ENCODE peak calls at places on chromosomes 4 and X, in five cellular contexts. One of them, this sample, is unnamed.

GRCh38 chr4:151671541-151672059 is 89.2 kb downstream of the GATB start:
- DNase-seq in testis: peak
- DNase-seq in GM12891: no peak
- DNase-seq in uterus: no peak
- DNase-seq in erythroblast: peak
- DNase-seq in this sample: no peak

GRCh38 chrX:110012818-110013484 is 10.0 kb downstream of the TMEM164 start:
- DNase-seq in testis: no peak
- DNase-seq in GM12891: no peak
- DNase-seq in uterus: no peak
- DNase-seq in erythroblast: no peak
- DNase-seq in this sample: no peak

GRCh38 chrX:10178866-10179463 is 22.2 kb downstream of the CLCN4 start:
- DNase-seq in testis: no peak
- DNase-seq in GM12891: no peak
- DNase-seq in uterus: no peak
- DNase-seq in erythroblast: peak
- DNase-seq in this sample: no peak

GRCh38 chrX:1385251-1385794 is 6.6 kb downstream of the SLC25A6 start:
- DNase-seq in testis: peak
- DNase-seq in GM12891: no peak
- DNase-seq in uterus: no peak
- DNase-seq in erythroblast: no peak
- DNase-seq in this sample: peak

GRCh38 chr4:100504086-100504874 is 13.5 kb downstream of the EMCN start:
- DNase-seq in testis: no peak
- DNase-seq in GM12891: no peak
- DNase-seq in uterus: no peak
- DNase-seq in erythroblast: no peak
- DNase-seq in this sample: no peak

GRCh38 chrX:153598541-153599191 is at the start of gene CCNQ:
- DNase-seq in testis: no peak
- DNase-seq in GM12891: no peak
- DNase-seq in uterus: no peak
- DNase-seq in erythroblast: peak
- DNase-seq in this sample: no peak

GRCh38 chrX:14056201-14056600 is 26.5 kb upstream of the GEMIN8 start:
- DNase-seq in testis: no peak
- DNase-seq in GM12891: no peak
- DNase-seq in uterus: no peak
- DNase-seq in erythroblast: no peak
- DNase-seq in this sample: no peak

GRCh38 chr4:147582386-147583077 is 34.7 kb upstream of the TMEM184C start:
- DNase-seq in testis: no peak
- DNase-seq in GM12891: no peak
- DNase-seq in uterus: no peak
- DNase-seq in erythroblast: no peak
- DNase-seq in this sample: no peak

GRCh38 chr4:56818797-56819196 is 2.7 kb downstream of the SPINK2 start:
- DNase-seq in testis: no peak
- DNase-seq in GM12891: no peak
- DNase-seq in uterus: no peak
- DNase-seq in erythroblast: no peak
- DNase-seq in this sample: no peak

GRCh38 chr4:8847764-8848163 is 23.9 kb downstream of the HMX1 start:
- DNase-seq in testis: no peak
- DNase-seq in GM12891: no peak
- DNase-seq in uterus: no peak
- DNase-seq in erythroblast: no peak
- DNase-seq in this sample: peak

GRCh38 chrX:140050906-140051305 is 85.6 kb upstream of the CXorf66 start:
- DNase-seq in testis: peak
- DNase-seq in GM12891: no peak
- DNase-seq in uterus: no peak
- DNase-seq in erythroblast: peak
- DNase-seq in this sample: no peak

GRCh38 chr4:126604273-126604867 is 1028.4 kb upstream of the INTU start:
- DNase-seq in testis: peak
- DNase-seq in GM12891: no peak
- DNase-seq in uterus: no peak
- DNase-seq in erythroblast: peak
- DNase-seq in this sample: no peak

GRCh38 chrX:110713666-110714065 is 82.0 kb downstream of the CHRDL1 start:
- DNase-seq in testis: no peak
- DNase-seq in GM12891: no peak
- DNase-seq in uterus: no peak
- DNase-seq in erythroblast: no peak
- DNase-seq in this sample: no peak

GRCh38 chr4:1856920-1857699 is 1.2 kb upstream of the LETM1 start:
- DNase-seq in testis: peak
- DNase-seq in GM12891: no peak
- DNase-seq in uterus: peak
- DNase-seq in erythroblast: no peak
- DNase-seq in this sample: no peak

GRCh38 chr4:16043820-16044554 is 39.8 kb downstream of the PROM1 start:
- DNase-seq in testis: no peak
- DNase-seq in GM12891: no peak
- DNase-seq in uterus: peak
- DNase-seq in erythroblast: no peak
- DNase-seq in this sample: no peak

GRCh38 chr4:54945838-54946237 is 179.6 kb downstream of the KDR start:
- DNase-seq in testis: no peak
- DNase-seq in GM12891: no peak
- DNase-seq in uterus: no peak
- DNase-seq in erythroblast: no peak
- DNase-seq in this sample: no peak

GRCh38 chrX:73214366-73215094 is at the start of gene NAP1L2:
- DNase-seq in testis: peak
- DNase-seq in GM12891: no peak
- DNase-seq in uterus: peak
- DNase-seq in erythroblast: no peak
- DNase-seq in this sample: no peak

GRCh38 chrX:40468033-40468979 is 112.5 kb upstream of the ATP6AP2 start:
- DNase-seq in testis: peak
- DNase-seq in GM12891: no peak
- DNase-seq in uterus: no peak
- DNase-seq in erythroblast: peak
- DNase-seq in this sample: no peak
- TF ChIP-seq POLR2A in testis: no peak
- TF ChIP-seq POLR2A in GM12891: no peak
- TF ChIP-seq POLR2A in uterus: no peak
- TF ChIP-seq POLR2A in erythroblast: no peak
- TF ChIP-seq POLR2A in this sample: no peak

DNA sequence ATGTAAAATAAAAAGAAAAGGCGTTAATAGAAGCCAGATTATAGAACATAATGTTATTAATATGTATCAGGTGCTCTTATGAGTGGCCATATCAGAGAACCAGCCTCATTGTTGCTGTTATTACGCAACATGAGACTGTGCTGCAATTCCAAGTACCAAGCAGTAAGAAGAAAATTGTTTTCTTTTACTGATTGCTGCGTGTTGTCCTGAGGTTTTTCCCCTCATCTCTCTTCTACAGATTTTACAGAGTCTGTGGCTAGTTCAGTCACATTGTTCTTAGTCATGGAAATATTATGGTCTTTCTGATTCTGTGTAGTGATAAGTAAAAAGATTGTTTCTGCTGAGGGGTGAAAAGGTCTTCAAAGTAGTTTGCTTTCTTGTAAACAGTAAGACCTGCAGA is 55.9 kb downstream of the NPNT start:
- DNase-seq in testis: no peak
- DNase-seq in GM12891: no peak
- DNase-seq in uterus: no peak
- DNase-seq in erythroblast: no peak
- DNase-seq in this sample: no peak
- TF ChIP-seq POLR2A in testis: no peak
- TF ChIP-seq POLR2A in GM12891: no peak
- TF ChIP-seq POLR2A in uterus: no peak
- TF ChIP-seq POLR2A in erythroblast: no peak
- TF ChIP-seq POLR2A in this sample: no peak

DNA sequence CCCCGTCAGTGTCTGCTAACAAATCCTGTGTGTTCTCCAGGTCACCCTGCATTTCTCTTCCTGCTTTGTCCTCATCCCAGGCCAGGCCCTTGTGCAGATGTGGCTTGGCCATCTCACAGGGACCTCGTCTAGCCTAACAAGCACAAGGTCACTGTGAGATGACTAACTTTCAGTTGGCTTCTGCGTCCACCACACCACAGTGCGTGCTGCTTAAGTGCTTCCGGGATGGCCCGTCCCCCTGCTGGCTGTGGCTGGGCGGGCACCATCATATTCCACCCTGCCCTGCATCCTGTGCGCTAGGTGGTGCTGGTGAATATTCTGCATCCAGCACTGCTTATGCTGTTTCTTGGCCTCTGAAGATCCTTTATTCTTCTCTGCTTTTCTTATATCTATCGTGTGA is 33.8 kb downstream of the RBBP7 start:
- DNase-seq in testis: no peak
- DNase-seq in GM12891: peak
- DNase-seq in uterus: no peak
- DNase-seq in erythroblast: peak
- DNase-seq in this sample: no peak
- TF ChIP-seq POLR2A in testis: no peak
- TF ChIP-seq POLR2A in GM12891: no peak
- TF ChIP-seq POLR2A in uterus: no peak
- TF ChIP-seq POLR2A in erythroblast: no peak
- TF ChIP-seq POLR2A in this sample: no peak

GRCh38 chrX:53227224-53227765 is 2.3 kb upstream of the KDM5C start:
- DNase-seq in testis: no peak
- DNase-seq in GM12891: no peak
- DNase-seq in uterus: no peak
- DNase-seq in erythroblast: no peak
- DNase-seq in this sample: no peak

GRCh38 chrX:53230116-53230515 is 5.1 kb upstream of the KDM5C start:
- DNase-seq in testis: no peak
- DNase-seq in GM12891: no peak
- DNase-seq in uterus: no peak
- DNase-seq in erythroblast: no peak
- DNase-seq in this sample: no peak

GRCh38 chrX:53223955-53224859 is 800 bp downstream of the KDM5C start:
- DNase-seq in testis: no peak
- DNase-seq in GM12891: no peak
- DNase-seq in uterus: peak
- DNase-seq in erythroblast: peak
- DNase-seq in this sample: peak

GRCh38 chrX:53223068-53223693 is 1.8 kb downstream of the KDM5C start:
- DNase-seq in testis: peak
- DNase-seq in GM12891: no peak
- DNase-seq in uterus: no peak
- DNase-seq in erythroblast: peak
- DNase-seq in this sample: no peak

DNA sequence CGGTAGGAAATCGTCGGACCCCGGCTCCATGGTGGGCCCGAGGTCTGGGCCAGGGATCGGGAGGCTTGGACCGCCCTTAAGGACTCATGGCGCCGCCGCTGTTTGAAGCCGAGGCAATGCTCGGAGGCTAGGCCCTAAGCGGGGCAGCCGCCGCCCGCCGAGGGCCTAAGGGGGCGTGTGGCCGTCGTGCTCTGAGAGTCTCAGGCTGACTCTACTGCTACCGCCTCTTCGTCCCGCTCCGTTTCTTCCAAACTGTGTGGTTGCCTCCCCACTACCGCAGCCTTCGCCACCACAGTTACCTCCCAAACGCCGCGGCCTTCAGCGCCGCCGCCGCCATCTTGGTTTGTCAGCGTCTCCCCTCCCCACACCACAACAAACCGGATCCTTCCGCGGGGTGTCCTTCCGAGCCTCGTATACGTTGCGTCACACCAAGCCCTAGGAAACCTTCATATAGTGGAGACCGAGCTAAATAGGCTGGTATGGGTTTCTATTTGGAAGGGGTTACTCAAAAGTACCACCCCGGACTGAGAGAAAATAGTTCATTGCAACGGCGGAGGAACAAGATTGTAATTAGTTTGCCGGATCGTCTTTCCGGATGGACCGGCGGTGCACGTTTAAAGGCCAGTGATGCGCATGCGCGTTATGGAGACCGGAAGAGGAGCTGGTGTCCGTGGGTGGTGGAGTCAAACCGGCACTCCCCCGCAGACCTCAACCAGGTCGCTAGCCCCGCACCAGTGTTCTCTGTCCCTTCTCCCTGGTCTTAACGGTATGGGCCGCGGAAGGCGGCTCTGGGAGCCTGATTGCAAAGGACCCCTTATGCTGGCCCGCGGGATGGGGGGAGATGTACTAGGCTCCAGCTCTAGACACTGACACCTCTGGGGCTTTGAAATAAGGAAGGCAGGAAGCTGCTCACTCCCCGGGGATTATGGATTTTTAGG is at the start of gene KDM5C:
- DNase-seq in testis: peak
- DNase-seq in GM12891: peak
- DNase-seq in uterus: peak
- DNase-seq in erythroblast: peak
- DNase-seq in this sample: peak
- TF ChIP-seq POLR2A in testis: no peak
- TF ChIP-seq POLR2A in GM12891: peak
- TF ChIP-seq POLR2A in uterus: peak
- TF ChIP-seq POLR2A in erythroblast: peak
- TF ChIP-seq POLR2A in this sample: peak

GRCh38 chr4:98542011-98542410 is 116.4 kb downstream of the TSPAN5 start:
- DNase-seq in testis: no peak
- DNase-seq in GM12891: no peak
- DNase-seq in uterus: no peak
- DNase-seq in erythroblast: no peak
- DNase-seq in this sample: no peak

GRCh38 chr4:98544818-98545399 is 113.5 kb downstream of the TSPAN5 start:
- DNase-seq in testis: no peak
- DNase-seq in GM12891: no peak
- DNase-seq in uterus: no peak
- DNase-seq in erythroblast: no peak
- DNase-seq in this sample: no peak

GRCh38 chr4:98544141-98544817 is 114.1 kb downstream of the TSPAN5 start:
- DNase-seq in testis: no peak
- DNase-seq in GM12891: no peak
- DNase-seq in uterus: no peak
- DNase-seq in erythroblast: no peak
- DNase-seq in this sample: no peak

DNA sequence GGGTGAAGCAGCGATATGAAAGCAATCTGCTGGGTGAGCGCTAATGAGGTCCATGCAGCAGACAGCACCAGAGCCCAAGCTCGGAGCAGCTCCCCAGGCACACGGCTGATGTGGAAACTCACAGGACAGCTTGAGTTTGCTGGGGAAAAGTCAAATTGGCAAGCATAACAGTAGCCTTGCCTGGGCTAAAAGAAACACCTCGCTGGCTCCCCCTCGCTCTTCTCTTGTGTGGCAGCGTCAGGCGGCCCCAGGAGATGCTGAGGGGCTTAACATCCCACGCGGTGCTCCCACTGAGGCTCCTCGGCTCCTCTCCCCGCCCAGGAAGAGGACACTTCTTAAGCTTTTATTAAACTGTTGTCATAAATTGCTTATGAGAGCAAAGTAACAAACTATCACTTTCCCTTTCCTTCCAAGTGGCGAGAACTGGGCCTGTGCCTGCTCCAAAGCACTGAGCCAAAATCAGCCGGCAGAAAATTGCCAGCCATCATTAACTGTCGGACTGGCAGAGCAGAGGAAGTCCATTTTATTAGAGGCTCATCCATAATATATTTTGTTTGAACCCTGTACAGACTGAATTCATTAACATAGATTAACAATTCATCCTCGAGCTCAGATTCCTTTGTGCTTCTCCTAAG is 111.4 kb downstream of the TSPAN5 start:
- DNase-seq in testis: peak
- DNase-seq in GM12891: no peak
- DNase-seq in uterus: peak
- DNase-seq in erythroblast: no peak
- DNase-seq in this sample: no peak
- TF ChIP-seq POLR2A in testis: no peak
- TF ChIP-seq POLR2A in GM12891: no peak
- TF ChIP-seq POLR2A in uterus: no peak
- TF ChIP-seq POLR2A in erythroblast: no peak
- TF ChIP-seq POLR2A in this sample: no peak